ENCODE peak calls at places on chromosomes 4 and X, in ten cellular contexts. One of them, this sample, is unnamed. For H3K9me3 and H3K4me1, the result is how much of the 10 kb centered on the place peaks cover.

GRCh38 chrX:103488332-103488731 is 31.0 kb downstream of the RAB40A start:
- DNase-seq in A549: peak
- DNase-seq in tibial nerve: no peak
- DNase-seq in adrenal gland: no peak
- DNase-seq in spleen: no peak
- DNase-seq in IMR-90: no peak
- DNase-seq in hepatocyte: no peak
- DNase-seq in K562: peak
- DNase-seq in CD4-positive, alpha-beta memory T cell: no peak
- DNase-seq in esophagus squamous epithelium: no peak
- DNase-seq in this sample: no peak

GRCh38 chrX:86137071-86137470 is 11.2 kb upstream of the DACH2 start:
- DNase-seq in A549: no peak
- DNase-seq in tibial nerve: no peak
- DNase-seq in adrenal gland: no peak
- DNase-seq in spleen: no peak
- DNase-seq in IMR-90: peak
- DNase-seq in hepatocyte: no peak
- DNase-seq in K562: no peak
- DNase-seq in CD4-positive, alpha-beta memory T cell: no peak
- DNase-seq in esophagus squamous epithelium: no peak
- DNase-seq in this sample: no peak

GRCh38 chr4:177492022-177492421 is 49.8 kb upstream of the AGA start:
- DNase-seq in A549: no peak
- DNase-seq in tibial nerve: no peak
- DNase-seq in adrenal gland: no peak
- DNase-seq in spleen: no peak
- DNase-seq in IMR-90: peak
- DNase-seq in hepatocyte: no peak
- DNase-seq in K562: no peak
- DNase-seq in CD4-positive, alpha-beta memory T cell: no peak
- DNase-seq in esophagus squamous epithelium: no peak
- DNase-seq in this sample: no peak

GRCh38 chrX:111007238-111007637 is 88.8 kb upstream of the PAK3 start:
- DNase-seq in A549: no peak
- DNase-seq in tibial nerve: no peak
- DNase-seq in adrenal gland: no peak
- DNase-seq in spleen: no peak
- DNase-seq in IMR-90: no peak
- DNase-seq in hepatocyte: no peak
- DNase-seq in K562: no peak
- DNase-seq in CD4-positive, alpha-beta memory T cell: no peak
- DNase-seq in esophagus squamous epithelium: no peak
- DNase-seq in this sample: no peak

GRCh38 chrX:103918050-103918449 is 44.4 kb upstream of the TMSB15B start:
- DNase-seq in A549: peak
- DNase-seq in tibial nerve: peak
- DNase-seq in adrenal gland: peak
- DNase-seq in spleen: no peak
- DNase-seq in IMR-90: peak
- DNase-seq in hepatocyte: peak
- DNase-seq in K562: peak
- DNase-seq in CD4-positive, alpha-beta memory T cell: peak
- DNase-seq in esophagus squamous epithelium: no peak
- DNase-seq in this sample: peak

GRCh38 chr4:1418494-1419285 is 12.4 kb upstream of the NKX1-1 start:
- DNase-seq in A549: no peak
- DNase-seq in tibial nerve: peak
- DNase-seq in adrenal gland: no peak
- DNase-seq in spleen: peak
- DNase-seq in IMR-90: no peak
- DNase-seq in hepatocyte: no peak
- DNase-seq in K562: peak
- DNase-seq in CD4-positive, alpha-beta memory T cell: no peak
- DNase-seq in esophagus squamous epithelium: no peak
- DNase-seq in this sample: no peak

GRCh38 chrX:153602621-153603020 is 3.7 kb upstream of the CCNQ start:
- DNase-seq in A549: no peak
- DNase-seq in tibial nerve: no peak
- DNase-seq in adrenal gland: no peak
- DNase-seq in spleen: peak
- DNase-seq in IMR-90: no peak
- DNase-seq in hepatocyte: no peak
- DNase-seq in K562: no peak
- DNase-seq in CD4-positive, alpha-beta memory T cell: no peak
- DNase-seq in esophagus squamous epithelium: no peak
- DNase-seq in this sample: no peak

GRCh38 chrX:19953145-19953544 is 37.7 kb downstream of the BCLAF3 start:
- DNase-seq in A549: no peak
- DNase-seq in tibial nerve: no peak
- DNase-seq in adrenal gland: no peak
- DNase-seq in spleen: no peak
- DNase-seq in IMR-90: no peak
- DNase-seq in hepatocyte: no peak
- DNase-seq in K562: no peak
- DNase-seq in CD4-positive, alpha-beta memory T cell: no peak
- DNase-seq in esophagus squamous epithelium: no peak
- DNase-seq in this sample: no peak

GRCh38 chr4:38574559-38575333 is 89.3 kb upstream of the KLF3 start:
- DNase-seq in A549: no peak
- DNase-seq in tibial nerve: no peak
- DNase-seq in adrenal gland: no peak
- DNase-seq in spleen: no peak
- DNase-seq in IMR-90: no peak
- DNase-seq in hepatocyte: no peak
- DNase-seq in K562: no peak
- DNase-seq in CD4-positive, alpha-beta memory T cell: no peak
- DNase-seq in esophagus squamous epithelium: no peak
- DNase-seq in this sample: no peak

DNA sequence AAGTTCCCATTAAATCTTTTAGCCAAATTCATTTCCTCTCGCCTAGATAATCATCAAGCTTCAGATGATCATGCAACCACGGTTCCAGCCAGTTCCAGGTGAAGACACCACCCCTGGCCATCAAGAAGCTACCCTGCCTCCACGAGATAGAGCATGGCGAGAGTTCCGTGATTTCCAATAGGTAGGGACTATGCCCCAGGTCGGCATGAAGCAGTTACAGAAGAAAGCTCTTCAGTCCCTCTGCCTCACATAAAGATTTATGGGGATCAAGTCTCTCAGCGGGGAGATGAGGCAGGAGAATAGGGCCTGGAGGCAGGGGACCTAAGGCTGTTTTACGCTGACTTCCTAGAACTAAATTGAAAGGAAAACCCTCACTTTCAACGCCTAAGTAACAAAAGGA is 183.9 kb downstream of the OR13H1 start:
- DNase-seq in A549: no peak
- DNase-seq in tibial nerve: no peak
- DNase-seq in adrenal gland: no peak
- DNase-seq in spleen: no peak
- DNase-seq in IMR-90: no peak
- DNase-seq in hepatocyte: no peak
- DNase-seq in K562: no peak
- DNase-seq in CD4-positive, alpha-beta memory T cell: no peak
- DNase-seq in esophagus squamous epithelium: no peak
- DNase-seq in this sample: no peak
- H3K9me3 ChIP-seq in A549: under half
- H3K9me3 ChIP-seq in tibial nerve: under half
- H3K9me3 ChIP-seq in adrenal gland: under half
- H3K9me3 ChIP-seq in spleen: under half
- H3K9me3 ChIP-seq in IMR-90: under half
- H3K9me3 ChIP-seq in hepatocyte: under half
- H3K9me3 ChIP-seq in K562: under half
- H3K9me3 ChIP-seq in CD4-positive, alpha-beta memory T cell: under half
- H3K9me3 ChIP-seq in esophagus squamous epithelium: under half
- H3K9me3 ChIP-seq in this sample: under half

GRCh38 chr4:186701273-186701672 is 22.4 kb downstream of the FAT1 start:
- DNase-seq in A549: no peak
- DNase-seq in tibial nerve: peak
- DNase-seq in adrenal gland: no peak
- DNase-seq in spleen: no peak
- DNase-seq in IMR-90: peak
- DNase-seq in hepatocyte: no peak
- DNase-seq in K562: no peak
- DNase-seq in CD4-positive, alpha-beta memory T cell: no peak
- DNase-seq in esophagus squamous epithelium: no peak
- DNase-seq in this sample: no peak

GRCh38 chr4:186701788-186702187 is 21.9 kb downstream of the FAT1 start:
- DNase-seq in A549: no peak
- DNase-seq in tibial nerve: no peak
- DNase-seq in adrenal gland: no peak
- DNase-seq in spleen: no peak
- DNase-seq in IMR-90: no peak
- DNase-seq in hepatocyte: no peak
- DNase-seq in K562: no peak
- DNase-seq in CD4-positive, alpha-beta memory T cell: no peak
- DNase-seq in esophagus squamous epithelium: no peak
- DNase-seq in this sample: no peak

GRCh38 chr4:186699881-186700397 is 23.7 kb downstream of the FAT1 start:
- DNase-seq in A549: no peak
- DNase-seq in tibial nerve: no peak
- DNase-seq in adrenal gland: no peak
- DNase-seq in spleen: no peak
- DNase-seq in IMR-90: no peak
- DNase-seq in hepatocyte: no peak
- DNase-seq in K562: no peak
- DNase-seq in CD4-positive, alpha-beta memory T cell: no peak
- DNase-seq in esophagus squamous epithelium: no peak
- DNase-seq in this sample: no peak

GRCh38 chr4:186699298-186699697 is 24.4 kb downstream of the FAT1 start:
- DNase-seq in A549: no peak
- DNase-seq in tibial nerve: no peak
- DNase-seq in adrenal gland: peak
- DNase-seq in spleen: no peak
- DNase-seq in IMR-90: peak
- DNase-seq in hepatocyte: peak
- DNase-seq in K562: no peak
- DNase-seq in CD4-positive, alpha-beta memory T cell: no peak
- DNase-seq in esophagus squamous epithelium: no peak
- DNase-seq in this sample: no peak

DNA sequence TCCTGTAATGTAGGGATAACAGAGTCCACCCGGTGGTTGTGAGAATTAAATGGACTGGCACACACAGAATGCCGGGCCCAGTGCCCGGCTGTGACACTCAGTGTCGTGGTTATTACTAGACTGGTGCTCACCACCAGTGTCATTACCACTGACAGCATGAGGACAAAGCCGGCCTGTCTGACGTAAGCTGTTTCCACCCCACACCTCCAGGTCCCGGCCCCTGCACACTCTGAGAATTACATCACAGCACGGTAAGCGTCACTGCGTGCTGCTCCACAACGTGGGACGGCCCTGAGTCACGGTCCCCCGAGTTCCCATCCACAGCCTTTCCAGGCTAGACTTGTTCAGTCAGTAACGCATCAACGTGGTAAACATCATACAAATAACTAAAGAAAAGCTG is 22.9 kb downstream of the FAT1 start:
- DNase-seq in A549: no peak
- DNase-seq in tibial nerve: peak
- DNase-seq in adrenal gland: no peak
- DNase-seq in spleen: no peak
- DNase-seq in IMR-90: peak
- DNase-seq in hepatocyte: no peak
- DNase-seq in K562: no peak
- DNase-seq in CD4-positive, alpha-beta memory T cell: no peak
- DNase-seq in esophagus squamous epithelium: no peak
- DNase-seq in this sample: no peak
- H3K4me1 ChIP-seq in A549: under half
- H3K4me1 ChIP-seq in tibial nerve: under half
- H3K4me1 ChIP-seq in adrenal gland: under half
- H3K4me1 ChIP-seq in spleen: under half
- H3K4me1 ChIP-seq in IMR-90: under half
- H3K4me1 ChIP-seq in hepatocyte: under half
- H3K4me1 ChIP-seq in K562: under half
- H3K4me1 ChIP-seq in CD4-positive, alpha-beta memory T cell: under half
- H3K4me1 ChIP-seq in esophagus squamous epithelium: under half
- H3K4me1 ChIP-seq in this sample: under half

GRCh38 chr4:172740434-172740833 is 428.2 kb upstream of the GALNT7 start:
- DNase-seq in A549: no peak
- DNase-seq in tibial nerve: no peak
- DNase-seq in adrenal gland: no peak
- DNase-seq in spleen: no peak
- DNase-seq in IMR-90: no peak
- DNase-seq in hepatocyte: no peak
- DNase-seq in K562: no peak
- DNase-seq in CD4-positive, alpha-beta memory T cell: no peak
- DNase-seq in esophagus squamous epithelium: no peak
- DNase-seq in this sample: no peak

GRCh38 chr4:172734555-172734954 is 434.1 kb upstream of the GALNT7 start:
- DNase-seq in A549: no peak
- DNase-seq in tibial nerve: no peak
- DNase-seq in adrenal gland: no peak
- DNase-seq in spleen: no peak
- DNase-seq in IMR-90: no peak
- DNase-seq in hepatocyte: no peak
- DNase-seq in K562: no peak
- DNase-seq in CD4-positive, alpha-beta memory T cell: no peak
- DNase-seq in esophagus squamous epithelium: no peak
- DNase-seq in this sample: no peak

DNA sequence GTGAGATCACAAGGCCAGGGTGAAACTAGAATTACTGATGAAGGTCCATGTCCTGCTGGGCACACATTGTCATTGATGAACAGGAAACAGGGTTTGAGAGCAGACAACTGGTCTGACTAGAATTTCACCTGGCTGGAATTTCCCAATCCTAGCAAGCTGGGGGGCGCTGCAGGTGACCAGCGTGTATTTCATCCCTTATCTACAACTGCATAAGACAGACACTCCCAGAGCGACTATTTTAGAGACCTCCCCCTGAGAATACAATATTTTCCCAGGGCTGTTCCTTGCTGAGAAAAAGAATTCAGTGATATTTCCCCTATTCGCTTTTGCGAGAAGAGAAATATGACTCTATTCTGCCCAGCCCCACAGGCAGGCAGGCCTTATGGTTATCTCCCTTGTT is 432.6 kb upstream of the GALNT7 start:
- DNase-seq in A549: no peak
- DNase-seq in tibial nerve: no peak
- DNase-seq in adrenal gland: no peak
- DNase-seq in spleen: no peak
- DNase-seq in IMR-90: no peak
- DNase-seq in hepatocyte: no peak
- DNase-seq in K562: no peak
- DNase-seq in CD4-positive, alpha-beta memory T cell: no peak
- DNase-seq in esophagus squamous epithelium: no peak
- DNase-seq in this sample: no peak
- H3K9me3 ChIP-seq in A549: under half
- H3K9me3 ChIP-seq in tibial nerve: under half
- H3K9me3 ChIP-seq in adrenal gland: under half
- H3K9me3 ChIP-seq in spleen: half or more
- H3K9me3 ChIP-seq in IMR-90: under half
- H3K9me3 ChIP-seq in hepatocyte: under half
- H3K9me3 ChIP-seq in K562: under half
- H3K9me3 ChIP-seq in CD4-positive, alpha-beta memory T cell: under half
- H3K9me3 ChIP-seq in esophagus squamous epithelium: under half
- H3K9me3 ChIP-seq in this sample: under half

DNA sequence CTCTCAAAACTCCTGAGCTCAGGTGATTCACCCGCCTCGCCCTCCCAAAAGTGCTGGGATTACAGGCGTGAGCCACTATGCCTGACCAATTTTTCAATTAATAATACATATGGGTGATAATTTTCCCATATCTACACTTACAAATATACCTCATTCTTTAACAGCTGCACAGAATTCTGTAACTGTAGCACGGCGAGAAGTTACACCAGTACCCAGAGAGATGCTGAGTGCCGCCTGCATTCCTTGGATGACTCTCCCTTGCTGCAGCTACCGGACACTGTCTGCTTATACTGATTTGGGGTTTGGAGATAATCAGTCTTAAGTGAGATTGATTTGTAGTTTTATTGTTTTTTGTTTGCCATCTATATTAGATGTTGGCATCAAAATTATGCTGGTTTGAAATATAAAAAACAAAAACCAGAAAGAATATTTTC is 5.8 kb downstream of the TIFA start:
- DNase-seq in A549: no peak
- DNase-seq in tibial nerve: no peak
- DNase-seq in adrenal gland: no peak
- DNase-seq in spleen: no peak
- DNase-seq in IMR-90: peak
- DNase-seq in hepatocyte: no peak
- DNase-seq in K562: no peak
- DNase-seq in CD4-positive, alpha-beta memory T cell: no peak
- DNase-seq in esophagus squamous epithelium: no peak
- DNase-seq in this sample: no peak
- H3K4me1 ChIP-seq in A549: under half
- H3K4me1 ChIP-seq in tibial nerve: under half
- H3K4me1 ChIP-seq in adrenal gland: under half
- H3K4me1 ChIP-seq in spleen: half or more
- H3K4me1 ChIP-seq in IMR-90: under half
- H3K4me1 ChIP-seq in hepatocyte: under half
- H3K4me1 ChIP-seq in K562: under half
- H3K4me1 ChIP-seq in CD4-positive, alpha-beta memory T cell: half or more
- H3K4me1 ChIP-seq in esophagus squamous epithelium: under half
- H3K4me1 ChIP-seq in this sample: under half

This sample was measured in CD8-positive, alpha-beta memory T cell.